ENCODE peak calls at places on chromosomes 16 and 17, in four cellular contexts. Y, L, J and R are unnamed samples.

GRCh38 chr16:57640612-57641011 is 12.2 kb downstream of the ADGRG1 start:
- DNase-seq in Y (no peak), L (no peak), J (no peak), R (no peak)

GRCh38 chr16:11401161-11402050 is 56.1 kb downstream of the RMI2 start:
- DNase-seq in Y (peak), L (no peak), J (no peak), R (no peak)

GRCh38 chr16:28181557-28181914 is 30.2 kb downstream of the XPO6 start:
- DNase-seq in Y (no peak), L (no peak), J (no peak), R (no peak)

GRCh38 chr17:80872999-80873951 is 118.4 kb upstream of the CHMP6 start:
- DNase-seq in Y (no peak), L (peak), J (no peak), R (peak)

GRCh38 chr17:37772982-37773381 is 28.1 kb upstream of the HNF1B start:
- DNase-seq in Y (no peak), L (no peak), J (no peak), R (no peak)

GRCh38 chr17:67475161-67475887 is 98.2 kb downstream of the PITPNC1 start:
- DNase-seq in Y (peak), L (peak), J (peak), R (peak)

GRCh38 chr16:53848277-53848942 is 144.5 kb downstream of the FTO start:
- DNase-seq in Y (peak), L (no peak), J (no peak), R (no peak)

GRCh38 chr17:21194688-21195087 is 19.3 kb downstream of the TMEM11 start:
- DNase-seq in Y (peak), L (no peak), J (no peak), R (no peak)

GRCh38 chr16:88497561-88498420 is 44.7 kb downstream of the ZFPM1 start:
- DNase-seq in Y (no peak), L (no peak), J (peak), R (no peak)

GRCh38 chr17:29546834-29547233 is 20.0 kb downstream of the ABHD15 start:
- DNase-seq in Y (no peak), L (no peak), J (no peak), R (no peak)

GRCh38 chr16:19601083-19601976 is 45.8 kb downstream of the VPS35L start:
- DNase-seq in Y (peak), L (no peak), J (peak), R (no peak)

GRCh38 chr16:19858006-19858653 is 26.5 kb downstream of the GPRC5B start:
- DNase-seq in Y (no peak), L (no peak), J (no peak), R (no peak)

GRCh38 chr17:45976755-45977505 is 22.1 kb upstream of the STH start:
- DNase-seq in Y (no peak), L (no peak), J (peak), R (no peak)

GRCh38 chr17:8012996-8013640 is 10.7 kb downstream of the GUCY2D start:
- DNase-seq in Y (no peak), L (no peak), J (no peak), R (no peak)

GRCh38 chr17:67272312-67273050 is 27.5 kb upstream of the HELZ start:
- DNase-seq in Y (no peak), L (no peak), J (peak), R (peak)

GRCh38 chr17:81903415-81903831 is 1.4 kb downstream of the NPB start:
- DNase-seq in Y (no peak), L (no peak), J (no peak), R (no peak)

GRCh38 chr16:49857423-49858181 is 1.7 kb upstream of the ZNF423 start:
- DNase-seq in Y (peak), L (peak), J (peak), R (peak)

GRCh38 chr17:6574689-6575595 is 18.6 kb upstream of the PITPNM3 start:
- DNase-seq in Y (no peak), L (no peak), J (peak), R (no peak)

GRCh38 chr16:46638947-46639925 is 18.1 kb upstream of the SHCBP1 start:
- DNase-seq in Y (no peak), L (no peak), J (no peak), R (no peak)

GRCh38 chr17:76135810-76136188 is 5.2 kb downstream of the FOXJ1 start:
- DNase-seq in Y (no peak), L (no peak), J (no peak), R (no peak)

GRCh38 chr17:82963104-82963950 is 116.1 kb upstream of the METRNL start:
- DNase-seq in Y (peak), L (peak), J (no peak), R (peak)

GRCh38 chr16:89720520-89720858 is 209 bp downstream of the VPS9D1 start:
- DNase-seq in Y (peak), L (no peak), J (peak), R (peak)

GRCh38 chr16:85749686-85750020 is 1.2 kb downstream of the C16orf74 start:
- DNase-seq in Y (no peak), L (no peak), J (no peak), R (no peak)

GRCh38 chr17:68429881-68430280 is 27.4 kb downstream of the WIPI1 start:
- DNase-seq in Y (no peak), L (no peak), J (no peak), R (no peak)

GRCh38 chr17:67912088-67912487 is 84.2 kb downstream of the C17orf58 start:
- DNase-seq in Y (no peak), L (no peak), J (no peak), R (no peak)

GRCh38 chr17:43846963-43847369 is at the start of gene CD300LG:
- DNase-seq in Y (peak), L (no peak), J (no peak), R (peak)

GRCh38 chr17:32609085-32609484 is 122.3 kb downstream of the CDK5R1 start:
- DNase-seq in Y (peak), L (no peak), J (no peak), R (no peak)

GRCh38 chr17:19263621-19264010 is 26.4 kb downstream of the EPN2 start:
- DNase-seq in Y (no peak), L (no peak), J (no peak), R (no peak)

GRCh38 chr16:85949787-85950186 is 50.8 kb downstream of the IRF8 start:
- DNase-seq in Y (no peak), L (no peak), J (no peak), R (no peak)

GRCh38 chr16:88815901-88816589 is 4.3 kb upstream of the APRT start:
- DNase-seq in Y (peak), L (no peak), J (peak), R (peak)

GRCh38 chr17:8002646-8003593 is 505 bp downstream of the GUCY2D start:
- DNase-seq in Y (no peak), L (no peak), J (no peak), R (peak)

GRCh38 chr17:48597775-48598631 is 4.4 kb upstream of the HOXB5 start:
- DNase-seq in Y (no peak), L (no peak), J (no peak), R (no peak)

GRCh38 chr17:31052187-31052889 is 42.4 kb upstream of the NF1 start:
- DNase-seq in Y (no peak), L (no peak), J (peak), R (no peak)

DNA sequence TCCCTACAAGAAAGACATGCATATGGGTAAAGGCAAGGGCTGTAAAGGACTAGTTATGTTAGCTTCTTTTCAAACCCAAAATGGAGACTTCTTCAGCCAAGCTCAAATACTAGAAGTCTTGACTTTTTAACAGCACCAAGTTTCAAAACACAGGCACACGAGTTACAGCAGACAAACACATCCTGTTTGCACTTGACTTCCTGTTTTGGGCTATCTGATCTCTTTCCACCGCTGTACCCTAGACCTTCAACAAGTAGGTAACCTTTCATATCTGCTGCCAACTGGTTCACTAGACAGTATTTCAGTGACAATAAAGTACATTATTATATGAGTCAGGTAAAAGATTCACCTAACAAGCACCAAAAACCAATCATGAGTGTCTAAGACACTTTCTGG is 12.3 kb downstream of the RFFL start:
- DNase-seq in Y (no peak), L (no peak), J (peak), R (no peak)
- TF ChIP-seq TEAD4 in Y (no peak), L (no peak), J (no peak), R (no peak)

GRCh38 chr16:2985893-2986355 is 5.7 kb upstream of the PKMYT1 start:
- DNase-seq in Y (no peak), L (no peak), J (no peak), R (no peak)
- TF ChIP-seq MAX in Y (no peak), L (no peak), J (no peak), R (no peak)

GRCh38 chr17:72591500-72592241 is 470.9 kb downstream of the SOX9 start:
- DNase-seq in Y (peak), L (no peak), J (no peak), R (peak)
- TF ChIP-seq TEAD4 in Y (no peak), L (peak), J (no peak), R (no peak)

DNA sequence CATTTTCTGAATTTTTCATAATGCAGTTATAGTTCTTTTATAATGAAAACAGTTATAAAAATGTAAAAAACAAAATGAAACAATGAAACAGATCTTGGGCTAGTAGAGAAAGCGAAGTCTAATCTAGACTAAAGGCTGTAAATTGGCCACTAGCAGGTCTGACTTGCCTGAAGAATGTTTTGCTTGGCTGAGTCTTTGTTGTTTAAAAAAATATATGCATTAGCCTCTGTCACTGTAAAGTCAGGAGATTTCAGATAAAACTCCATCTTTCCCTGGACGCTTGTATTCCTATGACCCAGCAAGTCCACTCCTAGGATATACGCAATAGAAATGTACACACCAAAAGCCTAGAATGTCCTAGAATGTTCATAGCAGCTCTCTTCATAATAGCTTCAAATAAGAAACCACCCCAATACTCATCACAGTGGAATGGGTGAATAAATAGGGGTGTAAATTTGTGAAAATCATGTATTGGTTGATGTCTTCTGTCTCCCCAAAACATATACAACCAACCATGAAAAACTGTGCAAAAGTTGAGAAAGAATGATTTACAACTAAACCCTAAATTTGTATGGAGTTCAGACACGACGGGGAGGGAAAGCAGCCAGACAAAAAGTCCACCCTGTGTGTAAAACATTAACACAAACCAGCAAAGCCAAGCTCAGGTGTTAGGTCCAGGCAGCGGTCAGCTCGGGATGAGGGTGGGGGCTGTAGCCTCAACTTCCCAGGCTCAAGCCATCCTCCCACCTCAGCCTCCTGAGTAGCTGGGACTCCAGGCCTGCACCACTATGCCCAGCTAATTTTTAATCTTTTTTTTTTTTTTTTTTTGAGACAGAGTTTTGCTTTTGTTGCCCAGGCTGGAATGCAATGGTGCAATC is 37.8 kb upstream of the MEAK7 start:
- DNase-seq in Y (no peak), L (no peak), J (no peak), R (no peak)
- TF ChIP-seq MAX in Y (no peak), L (no peak), J (no peak), R (no peak)

DNA sequence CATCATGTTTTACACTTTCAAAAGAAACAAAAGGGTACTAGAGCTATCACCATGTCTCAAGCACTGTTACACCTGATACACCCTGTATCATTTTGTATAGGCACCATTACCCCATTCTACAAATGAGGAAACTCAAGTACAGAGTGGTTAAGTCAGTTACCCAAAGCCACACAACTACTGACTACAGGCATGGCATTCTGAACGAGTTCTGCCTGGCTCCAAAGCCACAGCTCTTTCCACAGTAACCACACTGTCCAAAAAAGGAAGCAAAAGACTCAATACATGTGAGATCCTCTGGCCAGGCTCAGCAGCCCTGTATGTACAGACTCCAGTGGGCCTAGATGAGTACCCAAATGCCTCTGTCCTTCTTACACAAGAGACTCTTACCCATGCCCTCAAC is 4.7 kb downstream of the DYNC1LI2 start:
- DNase-seq in Y (no peak), L (no peak), J (no peak), R (no peak)
- TF ChIP-seq TEAD4 in Y (no peak), L (no peak), J (no peak), R (no peak)

DNA sequence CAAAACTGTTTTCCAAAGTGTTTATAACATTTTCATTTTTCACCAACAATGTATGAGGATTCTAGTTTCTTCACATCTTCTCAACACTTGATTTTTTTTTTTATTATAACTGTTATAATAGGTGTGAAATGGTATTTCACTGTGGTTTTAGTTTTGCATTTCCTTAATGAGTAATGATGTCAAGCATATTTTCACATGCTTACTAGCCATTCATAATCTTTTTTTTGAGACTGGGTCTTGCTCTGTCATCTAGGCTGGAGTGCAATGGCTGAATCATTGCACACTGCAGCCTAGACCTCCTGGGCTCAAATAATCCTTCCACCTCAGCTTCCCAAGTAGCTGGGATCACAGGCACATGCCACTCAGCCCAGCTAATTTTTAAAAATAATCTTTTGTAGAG is 65.1 kb downstream of the EFCAB13 start:
- DNase-seq in Y (no peak), L (no peak), J (no peak), R (no peak)
- TF ChIP-seq MAX in Y (no peak), L (no peak), J (no peak), R (no peak)

GRCh38 chr17:79837888-79838540 is 1.2 kb downstream of the CBX4 start:
- DNase-seq in Y (peak), L (no peak), J (no peak), R (no peak)

GRCh38 chr17:79835953-79836951 is 3.0 kb downstream of the CBX4 start:
- DNase-seq in Y (no peak), L (peak), J (peak), R (peak)

GRCh38 chr17:79838541-79839274 is 532 bp downstream of the CBX4 start:
- DNase-seq in Y (peak), L (no peak), J (peak), R (peak)

GRCh38 chr17:79835470-79835899 is 3.8 kb downstream of the CBX4 start:
- DNase-seq in Y (peak), L (no peak), J (peak), R (peak)

DNA sequence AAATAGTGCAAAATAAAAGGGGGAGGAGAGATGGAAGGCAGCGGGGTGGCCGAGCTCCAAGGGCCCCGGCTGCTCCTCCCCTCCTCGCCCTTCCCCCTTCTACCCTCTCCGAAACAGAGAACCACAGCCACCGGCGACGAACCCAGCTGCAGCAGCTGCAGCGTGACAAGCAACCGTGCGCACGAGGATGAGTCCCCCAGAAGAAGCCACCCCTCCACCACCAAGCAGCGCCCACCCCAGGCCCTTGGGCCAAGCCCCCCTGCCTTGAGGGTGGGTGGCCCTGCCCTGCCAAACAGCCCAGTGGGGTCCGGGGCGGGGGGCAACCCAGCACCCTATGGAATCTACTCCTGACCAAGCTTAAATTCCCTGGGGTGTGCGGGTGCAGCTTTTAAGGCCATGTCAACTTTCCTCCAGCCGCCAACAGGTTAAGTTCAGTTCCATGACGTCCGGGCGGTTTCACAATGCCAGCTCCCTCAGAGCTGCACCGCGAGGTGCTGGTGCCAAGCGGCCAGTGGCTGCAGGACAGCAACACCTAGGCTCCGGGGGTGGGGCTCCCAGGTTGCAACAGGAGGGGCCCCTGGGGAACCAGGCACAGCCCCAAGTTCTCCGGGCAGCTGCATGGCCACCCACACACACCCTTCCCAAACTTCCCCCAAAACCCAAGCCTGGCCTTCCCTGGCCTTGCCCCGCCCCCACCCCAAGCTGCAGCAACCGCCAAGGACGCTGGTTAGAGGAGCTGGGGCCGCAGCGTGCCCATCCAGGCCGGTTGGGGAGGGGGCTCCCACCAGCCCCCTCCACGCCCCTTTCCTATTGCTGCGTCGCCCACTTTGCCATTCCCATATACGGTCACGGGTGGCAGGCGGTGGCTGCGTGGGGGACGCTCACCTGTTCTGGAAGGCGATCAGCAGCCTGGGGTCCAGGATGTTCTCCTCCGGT is 2.0 kb downstream of the CBX4 start:
- DNase-seq in Y (peak), L (no peak), J (peak), R (peak)
- TF ChIP-seq TEAD4 in Y (no peak), L (no peak), J (no peak), R (no peak)

GRCh38 chr17:3924421-3925350 is 8.4 kb upstream of the P2RX1 start:
- DNase-seq in Y (peak), L (no peak), J (no peak), R (no peak)
- TF ChIP-seq MAX in Y (no peak), L (no peak), J (no peak), R (no peak)

GRCh38 chr17:17258011-17258410 is 21.0 kb upstream of the FLCN start:
- DNase-seq in Y (no peak), L (no peak), J (no peak), R (no peak)
- TF ChIP-seq TEAD4 in Y (no peak), L (no peak), J (no peak), R (no peak)